ENCODE peak calls at places on chromosome 1, in nine cellular contexts. One of them, this sample, is unnamed.

GRCh38 chr1:97849350-97850339 is 71.2 kb downstream of the DPYD start:
- DNase-seq in cardiac muscle cell: no peak
- DNase-seq in AG09319: peak; percentile 19
- DNase-seq in left lung: no peak
- DNase-seq in CD8-positive, alpha-beta T cell: no peak
- DNase-seq in pancreas: no peak
- DNase-seq in neural crest cell: no peak
- DNase-seq in activated B cell treated with CpG ODN at 0.5 μM for 24 hours: no peak
- DNase-seq in lower lobe of right lung: no peak
- DNase-seq in this sample: peak; percentile 45

GRCh38 chr1:172360511-172360910 is 60.0 kb upstream of the C1orf105 start:
- DNase-seq in cardiac muscle cell: no peak
- DNase-seq in AG09319: no peak
- DNase-seq in left lung: no peak
- DNase-seq in CD8-positive, alpha-beta T cell: no peak
- DNase-seq in pancreas: no peak
- DNase-seq in neural crest cell: no peak
- DNase-seq in activated B cell treated with CpG ODN at 0.5 μM for 24 hours: no peak
- DNase-seq in lower lobe of right lung: no peak
- DNase-seq in this sample: no peak

GRCh38 chr1:172041689-172042088 is 200.4 kb downstream of the DNM3 start:
- DNase-seq in cardiac muscle cell: no peak
- DNase-seq in AG09319: peak; percentile 8
- DNase-seq in left lung: no peak
- DNase-seq in CD8-positive, alpha-beta T cell: no peak
- DNase-seq in pancreas: no peak
- DNase-seq in neural crest cell: no peak
- DNase-seq in activated B cell treated with CpG ODN at 0.5 μM for 24 hours: no peak
- DNase-seq in lower lobe of right lung: no peak
- DNase-seq in this sample: no peak

GRCh38 chr1:156165083-156165482 is 11.7 kb downstream of the SEMA4A start:
- DNase-seq in cardiac muscle cell: no peak
- DNase-seq in AG09319: no peak
- DNase-seq in left lung: no peak
- DNase-seq in CD8-positive, alpha-beta T cell: no peak
- DNase-seq in pancreas: no peak
- DNase-seq in neural crest cell: no peak
- DNase-seq in activated B cell treated with CpG ODN at 0.5 μM for 24 hours: no peak
- DNase-seq in lower lobe of right lung: no peak
- DNase-seq in this sample: no peak

GRCh38 chr1:165686121-165686970 is 12.0 kb downstream of the ALDH9A1 start:
- DNase-seq in cardiac muscle cell: no peak
- DNase-seq in AG09319: no peak
- DNase-seq in left lung: no peak
- DNase-seq in CD8-positive, alpha-beta T cell: no peak
- DNase-seq in pancreas: no peak
- DNase-seq in neural crest cell: no peak
- DNase-seq in activated B cell treated with CpG ODN at 0.5 μM for 24 hours: no peak
- DNase-seq in lower lobe of right lung: no peak
- DNase-seq in this sample: peak; percentile 35

GRCh38 chr1:220783453-220783852 is 3.3 kb upstream of the MTARC1 start:
- DNase-seq in cardiac muscle cell: no peak
- DNase-seq in AG09319: no peak
- DNase-seq in left lung: no peak
- DNase-seq in CD8-positive, alpha-beta T cell: no peak
- DNase-seq in pancreas: no peak
- DNase-seq in neural crest cell: no peak
- DNase-seq in activated B cell treated with CpG ODN at 0.5 μM for 24 hours: no peak
- DNase-seq in lower lobe of right lung: no peak
- DNase-seq in this sample: no peak

GRCh38 chr1:15153184-15153841 is at the start of gene TMEM51:
- DNase-seq in cardiac muscle cell: peak; percentile 93
- DNase-seq in AG09319: no peak
- DNase-seq in left lung: peak; percentile 92
- DNase-seq in CD8-positive, alpha-beta T cell: no peak
- DNase-seq in pancreas: peak; percentile 86
- DNase-seq in neural crest cell: peak; percentile 71
- DNase-seq in activated B cell treated with CpG ODN at 0.5 μM for 24 hours: no peak
- DNase-seq in lower lobe of right lung: peak; percentile 79
- DNase-seq in this sample: no peak

GRCh38 chr1:55209247-55209646 is 5.9 kb downstream of the USP24 start:
- DNase-seq in cardiac muscle cell: no peak
- DNase-seq in AG09319: no peak
- DNase-seq in left lung: no peak
- DNase-seq in CD8-positive, alpha-beta T cell: no peak
- DNase-seq in pancreas: no peak
- DNase-seq in neural crest cell: no peak
- DNase-seq in activated B cell treated with CpG ODN at 0.5 μM for 24 hours: no peak
- DNase-seq in lower lobe of right lung: no peak
- DNase-seq in this sample: peak; percentile 59

GRCh38 chr1:60861949-60862346 is 220.4 kb upstream of the NFIA start:
- DNase-seq in cardiac muscle cell: no peak
- DNase-seq in AG09319: no peak
- DNase-seq in left lung: no peak
- DNase-seq in CD8-positive, alpha-beta T cell: no peak
- DNase-seq in pancreas: no peak
- DNase-seq in neural crest cell: no peak
- DNase-seq in activated B cell treated with CpG ODN at 0.5 μM for 24 hours: no peak
- DNase-seq in lower lobe of right lung: no peak
- DNase-seq in this sample: no peak

GRCh38 chr1:54506594-54506993 is 41.4 kb upstream of the ACOT11 start:
- DNase-seq in cardiac muscle cell: no peak
- DNase-seq in AG09319: no peak
- DNase-seq in left lung: no peak
- DNase-seq in CD8-positive, alpha-beta T cell: no peak
- DNase-seq in pancreas: no peak
- DNase-seq in neural crest cell: no peak
- DNase-seq in activated B cell treated with CpG ODN at 0.5 μM for 24 hours: no peak
- DNase-seq in lower lobe of right lung: no peak
- DNase-seq in this sample: peak; percentile 29

GRCh38 chr1:155175927-155176371 is 2.3 kb downstream of the TRIM46 start:
- DNase-seq in cardiac muscle cell: no peak
- DNase-seq in AG09319: no peak
- DNase-seq in left lung: peak; percentile 65
- DNase-seq in CD8-positive, alpha-beta T cell: no peak
- DNase-seq in pancreas: no peak
- DNase-seq in neural crest cell: no peak
- DNase-seq in activated B cell treated with CpG ODN at 0.5 μM for 24 hours: no peak
- DNase-seq in lower lobe of right lung: peak; percentile 57
- DNase-seq in this sample: peak; percentile 29

GRCh38 chr1:110765640-110766335 is 91.0 kb upstream of the KCNA3 start:
- DNase-seq in cardiac muscle cell: peak; percentile 54
- DNase-seq in AG09319: peak; percentile 14
- DNase-seq in left lung: no peak
- DNase-seq in CD8-positive, alpha-beta T cell: peak; percentile 16
- DNase-seq in pancreas: no peak
- DNase-seq in neural crest cell: peak; percentile 16
- DNase-seq in activated B cell treated with CpG ODN at 0.5 μM for 24 hours: no peak
- DNase-seq in lower lobe of right lung: no peak
- DNase-seq in this sample: peak; percentile 80

GRCh38 chr1:57835620-57836019 is 411.8 kb upstream of the DAB1 start:
- DNase-seq in cardiac muscle cell: no peak
- DNase-seq in AG09319: no peak
- DNase-seq in left lung: no peak
- DNase-seq in CD8-positive, alpha-beta T cell: no peak
- DNase-seq in pancreas: no peak
- DNase-seq in neural crest cell: no peak
- DNase-seq in activated B cell treated with CpG ODN at 0.5 μM for 24 hours: no peak
- DNase-seq in lower lobe of right lung: no peak
- DNase-seq in this sample: no peak

GRCh38 chr1:12172042-12172851 is 5.5 kb downstream of the TNFRSF1B start:
- DNase-seq in cardiac muscle cell: no peak
- DNase-seq in AG09319: no peak
- DNase-seq in left lung: peak; percentile 88
- DNase-seq in CD8-positive, alpha-beta T cell: no peak
- DNase-seq in pancreas: no peak
- DNase-seq in neural crest cell: no peak
- DNase-seq in activated B cell treated with CpG ODN at 0.5 μM for 24 hours: no peak
- DNase-seq in lower lobe of right lung: no peak
- DNase-seq in this sample: no peak

GRCh38 chr1:221457706-221458429 is 284.0 kb downstream of the DUSP10 start:
- DNase-seq in cardiac muscle cell: no peak
- DNase-seq in AG09319: no peak
- DNase-seq in left lung: no peak
- DNase-seq in CD8-positive, alpha-beta T cell: no peak
- DNase-seq in pancreas: no peak
- DNase-seq in neural crest cell: no peak
- DNase-seq in activated B cell treated with CpG ODN at 0.5 μM for 24 hours: no peak
- DNase-seq in lower lobe of right lung: no peak
- DNase-seq in this sample: no peak

GRCh38 chr1:12174789-12175455 is 8.1 kb downstream of the TNFRSF1B start:
- DNase-seq in cardiac muscle cell: peak; percentile 30
- DNase-seq in AG09319: no peak
- DNase-seq in left lung: peak; percentile 87
- DNase-seq in CD8-positive, alpha-beta T cell: no peak
- DNase-seq in pancreas: no peak
- DNase-seq in neural crest cell: peak; percentile 65
- DNase-seq in activated B cell treated with CpG ODN at 0.5 μM for 24 hours: no peak
- DNase-seq in lower lobe of right lung: peak; percentile 64
- DNase-seq in this sample: no peak

GRCh38 chr1:32758795-32759430 is 56.3 kb upstream of the SYNC start:
- DNase-seq in cardiac muscle cell: peak; percentile 76
- DNase-seq in AG09319: no peak
- DNase-seq in left lung: no peak
- DNase-seq in CD8-positive, alpha-beta T cell: no peak
- DNase-seq in pancreas: no peak
- DNase-seq in neural crest cell: no peak
- DNase-seq in activated B cell treated with CpG ODN at 0.5 μM for 24 hours: no peak
- DNase-seq in lower lobe of right lung: no peak
- DNase-seq in this sample: no peak

GRCh38 chr1:22052115-22053017 is at the start of gene CDC42:
- DNase-seq in cardiac muscle cell: peak; percentile 96
- DNase-seq in AG09319: peak; percentile 91
- DNase-seq in left lung: peak; percentile 99
- DNase-seq in CD8-positive, alpha-beta T cell: peak; percentile 95
- DNase-seq in pancreas: peak; percentile 96
- DNase-seq in neural crest cell: peak; percentile 95
- DNase-seq in activated B cell treated with CpG ODN at 0.5 μM for 24 hours: peak; percentile 98
- DNase-seq in lower lobe of right lung: peak; percentile 98
- DNase-seq in this sample: peak; percentile 98

GRCh38 chr1:65425697-65426096 is 5.2 kb downstream of the LEPR start:
- DNase-seq in cardiac muscle cell: no peak
- DNase-seq in AG09319: no peak
- DNase-seq in left lung: no peak
- DNase-seq in CD8-positive, alpha-beta T cell: no peak
- DNase-seq in pancreas: no peak
- DNase-seq in neural crest cell: no peak
- DNase-seq in activated B cell treated with CpG ODN at 0.5 μM for 24 hours: no peak
- DNase-seq in lower lobe of right lung: no peak
- DNase-seq in this sample: no peak

GRCh38 chr1:164777518-164777917 is 218.5 kb downstream of the PBX1 start:
- DNase-seq in cardiac muscle cell: no peak
- DNase-seq in AG09319: no peak
- DNase-seq in left lung: no peak
- DNase-seq in CD8-positive, alpha-beta T cell: no peak
- DNase-seq in pancreas: no peak
- DNase-seq in neural crest cell: no peak
- DNase-seq in activated B cell treated with CpG ODN at 0.5 μM for 24 hours: no peak
- DNase-seq in lower lobe of right lung: no peak
- DNase-seq in this sample: no peak

GRCh38 chr1:35505911-35506798 is 51.0 kb downstream of the KIAA0319L start:
- DNase-seq in cardiac muscle cell: no peak
- DNase-seq in AG09319: peak; percentile 93
- DNase-seq in left lung: no peak
- DNase-seq in CD8-positive, alpha-beta T cell: no peak
- DNase-seq in pancreas: peak; percentile 29
- DNase-seq in neural crest cell: no peak
- DNase-seq in activated B cell treated with CpG ODN at 0.5 μM for 24 hours: no peak
- DNase-seq in lower lobe of right lung: no peak
- DNase-seq in this sample: peak; percentile 88

GRCh38 chr1:74534241-74534640 is 21.8 kb upstream of the LRRC53 start:
- DNase-seq in cardiac muscle cell: no peak
- DNase-seq in AG09319: peak; percentile 2
- DNase-seq in left lung: no peak
- DNase-seq in CD8-positive, alpha-beta T cell: no peak
- DNase-seq in pancreas: no peak
- DNase-seq in neural crest cell: no peak
- DNase-seq in activated B cell treated with CpG ODN at 0.5 μM for 24 hours: no peak
- DNase-seq in lower lobe of right lung: no peak
- DNase-seq in this sample: no peak

GRCh38 chr1:201653883-201654282 is 115.0 kb downstream of the NAV1 start:
- DNase-seq in cardiac muscle cell: no peak
- DNase-seq in AG09319: no peak
- DNase-seq in left lung: no peak
- DNase-seq in CD8-positive, alpha-beta T cell: no peak
- DNase-seq in pancreas: no peak
- DNase-seq in neural crest cell: no peak
- DNase-seq in activated B cell treated with CpG ODN at 0.5 μM for 24 hours: no peak
- DNase-seq in lower lobe of right lung: no peak
- DNase-seq in this sample: no peak
- TF ChIP-seq CTCF in cardiac muscle cell: no peak
- TF ChIP-seq CTCF in AG09319: no peak
- TF ChIP-seq CTCF in left lung: no peak
- TF ChIP-seq CTCF in CD8-positive, alpha-beta T cell: no peak
- TF ChIP-seq CTCF in pancreas: no peak
- TF ChIP-seq CTCF in neural crest cell: no peak
- TF ChIP-seq CTCF in activated B cell treated with CpG ODN at 0.5 μM for 24 hours: no peak
- TF ChIP-seq CTCF in lower lobe of right lung: no peak
- TF ChIP-seq CTCF in this sample: no peak

GRCh38 chr1:160942926-160943325 is 11.7 kb downstream of the ITLN2 start:
- DNase-seq in cardiac muscle cell: no peak
- DNase-seq in AG09319: no peak
- DNase-seq in left lung: no peak
- DNase-seq in CD8-positive, alpha-beta T cell: no peak
- DNase-seq in pancreas: no peak
- DNase-seq in neural crest cell: no peak
- DNase-seq in activated B cell treated with CpG ODN at 0.5 μM for 24 hours: no peak
- DNase-seq in lower lobe of right lung: no peak
- DNase-seq in this sample: no peak
- TF ChIP-seq CTCF in cardiac muscle cell: peak; percentile 21
- TF ChIP-seq CTCF in AG09319: no peak
- TF ChIP-seq CTCF in left lung: no peak
- TF ChIP-seq CTCF in CD8-positive, alpha-beta T cell: no peak
- TF ChIP-seq CTCF in pancreas: no peak
- TF ChIP-seq CTCF in neural crest cell: no peak
- TF ChIP-seq CTCF in activated B cell treated with CpG ODN at 0.5 μM for 24 hours: no peak
- TF ChIP-seq CTCF in lower lobe of right lung: no peak
- TF ChIP-seq CTCF in this sample: peak; percentile 26

DNA sequence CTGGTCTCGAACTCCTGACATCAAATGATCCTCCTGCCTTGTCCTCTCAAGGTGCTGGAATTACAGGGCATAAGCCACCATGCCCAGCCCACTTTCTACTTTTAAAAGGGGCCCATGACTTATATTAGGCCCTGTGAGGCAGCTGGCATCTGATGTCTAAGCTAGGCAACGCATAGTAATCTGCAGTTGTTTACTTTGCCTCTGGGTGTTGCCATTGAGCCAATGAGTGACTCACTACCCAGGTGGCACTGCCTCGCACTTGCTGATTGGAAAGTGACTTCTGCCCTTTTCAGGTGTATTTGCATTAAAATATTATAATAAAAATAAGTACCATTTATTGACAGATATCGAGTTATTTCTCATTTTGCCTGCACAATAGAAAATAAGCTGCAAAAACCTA is 84.9 kb downstream of the KIF14 start:
- DNase-seq in cardiac muscle cell: no peak
- DNase-seq in AG09319: no peak
- DNase-seq in left lung: no peak
- DNase-seq in CD8-positive, alpha-beta T cell: no peak
- DNase-seq in pancreas: peak; percentile 50
- DNase-seq in neural crest cell: no peak
- DNase-seq in activated B cell treated with CpG ODN at 0.5 μM for 24 hours: no peak
- DNase-seq in lower lobe of right lung: no peak
- DNase-seq in this sample: peak; percentile 37
- TF ChIP-seq CTCF in cardiac muscle cell: no peak
- TF ChIP-seq CTCF in AG09319: no peak
- TF ChIP-seq CTCF in left lung: no peak
- TF ChIP-seq CTCF in CD8-positive, alpha-beta T cell: no peak
- TF ChIP-seq CTCF in pancreas: no peak
- TF ChIP-seq CTCF in neural crest cell: peak; percentile 29
- TF ChIP-seq CTCF in activated B cell treated with CpG ODN at 0.5 μM for 24 hours: no peak
- TF ChIP-seq CTCF in lower lobe of right lung: peak; percentile 8
- TF ChIP-seq CTCF in this sample: peak; percentile 27

GRCh38 chr1:8602471-8603219 is 214.8 kb downstream of the RERE start:
- DNase-seq in cardiac muscle cell: no peak
- DNase-seq in AG09319: no peak
- DNase-seq in left lung: no peak
- DNase-seq in CD8-positive, alpha-beta T cell: no peak
- DNase-seq in pancreas: no peak
- DNase-seq in neural crest cell: no peak
- DNase-seq in activated B cell treated with CpG ODN at 0.5 μM for 24 hours: no peak
- DNase-seq in lower lobe of right lung: no peak
- DNase-seq in this sample: peak; percentile 46
- TF ChIP-seq CTCF in cardiac muscle cell: no peak
- TF ChIP-seq CTCF in AG09319: no peak
- TF ChIP-seq CTCF in left lung: no peak
- TF ChIP-seq CTCF in CD8-positive, alpha-beta T cell: no peak
- TF ChIP-seq CTCF in pancreas: no peak
- TF ChIP-seq CTCF in neural crest cell: no peak
- TF ChIP-seq CTCF in activated B cell treated with CpG ODN at 0.5 μM for 24 hours: no peak
- TF ChIP-seq CTCF in lower lobe of right lung: no peak
- TF ChIP-seq CTCF in this sample: peak; percentile 11